ENCODE peak calls at places on chromosomes 7 and 10, in six cellular contexts. W is A673, B is GM12878, D is hepatocyte, Y is fibroblast of lung, M is GM23248. Z is an unnamed sample.

GRCh38 chr10:110226555-110226925 is 19.1 kb downstream of the MXI1 start:
- DNase-seq in Y (peak; percentile 94), D (peak; percentile 96), B (no peak), M (peak; percentile 96), W (peak; percentile 93), Z (no peak)

GRCh38 chr10:3763852-3764625 is 21.0 kb downstream of the KLF6 start:
- DNase-seq in D (no peak), B (no peak), M (peak; percentile 92), Y (peak; percentile 92), W (no peak), Z (no peak)

GRCh38 chr7:12064716-12065115 is 146.4 kb upstream of the TMEM106B start:
- DNase-seq in M (no peak), W (peak; percentile 85), D (no peak), Y (peak; percentile 6), B (no peak), Z (no peak)

GRCh38 chr7:94975316-94975715 is 67.9 kb downstream of the PPP1R9A start:
- DNase-seq in D (no peak), Y (peak; percentile 80), W (peak; percentile 44), B (no peak), M (peak; percentile 30), Z (no peak)

GRCh38 chr7:55174856-55175255 is 156.0 kb downstream of the EGFR start:
- DNase-seq in D (no peak), Y (no peak), W (no peak), M (no peak), B (no peak), Z (no peak)

GRCh38 chr7:81299272-81299671 is 380.4 kb upstream of the SEMA3C start:
- DNase-seq in Y (peak; percentile 98), W (peak; percentile 76), B (no peak), D (peak; percentile 53), M (peak; percentile 97), Z (peak; percentile 48)

GRCh38 chr10:77638766-77639101 is 1.1 kb upstream of the KCNMA1 start:
- DNase-seq in Y (no peak), W (no peak), B (no peak), M (no peak), D (no peak), Z (no peak)

GRCh38 chr7:107661081-107661864 is 645 bp downstream of the SLC26A4 start:
- DNase-seq in B (no peak), D (peak; percentile 73), Y (peak; percentile 63), W (peak; percentile 46), M (peak; percentile 74), Z (no peak)

GRCh38 chr10:26982058-26982457 is 118.2 kb downstream of the ANKRD26 start:
- DNase-seq in Y (no peak), M (no peak), B (no peak), D (no peak), W (no peak), Z (no peak)

GRCh38 chr10:75431180-75432111 is at the start of gene LRMDA:
- DNase-seq in M (peak; percentile 53), W (no peak), D (peak; percentile 58), Y (no peak), B (no peak), Z (no peak)
- TF ChIP-seq EZH2 in M (no peak), W (no peak), D (no peak), Y (peak; percentile 24), B (no peak), Z (no peak)

DNA sequence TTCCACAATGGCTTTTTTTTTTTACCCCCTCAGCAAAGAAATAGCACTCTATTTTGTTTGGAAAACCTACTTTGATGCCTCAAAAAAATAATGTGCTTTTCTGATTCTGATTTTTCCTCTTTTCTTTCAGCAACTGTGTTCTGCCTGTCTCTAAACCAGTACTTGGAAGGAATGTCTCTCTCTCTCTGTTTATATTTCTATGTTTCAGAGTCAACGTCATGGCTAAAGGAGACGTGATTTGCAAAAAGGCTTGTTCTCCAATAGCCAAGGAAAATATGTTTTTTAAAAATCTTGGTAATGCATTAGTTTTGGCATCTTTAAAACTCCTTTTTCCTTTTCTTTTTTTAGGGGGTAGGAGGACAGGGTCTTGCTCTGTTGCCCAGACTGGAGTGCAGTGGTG is 56.0 kb upstream of the SDK1 start:
- DNase-seq in B (no peak), Y (peak; percentile 43), M (no peak), W (no peak), D (no peak), Z (no peak)
- H3K27ac ChIP-seq in B (no peak overlapping the region), Y (peak overlapping the region; percentile 84), M (no peak overlapping the region), W (no peak overlapping the region), D (no peak overlapping the region), Z (no peak overlapping the region)

GRCh38 chr7:35258125-35258890 is 4.4 kb upstream of the TBX20 start:
- DNase-seq in B (no peak), Y (no peak), W (no peak), D (no peak), M (no peak), Z (no peak)

GRCh38 chr7:35255417-35255798 is 1.5 kb upstream of the TBX20 start:
- DNase-seq in D (no peak), W (no peak), M (no peak), B (no peak), Y (no peak), Z (no peak)

GRCh38 chr7:35257251-35258124 is 3.6 kb upstream of the TBX20 start:
- DNase-seq in Y (no peak), M (no peak), D (peak; percentile 25), W (no peak), B (no peak), Z (no peak)

GRCh38 chr7:35254496-35255416 is 856 bp upstream of the TBX20 start:
- DNase-seq in M (no peak), Y (no peak), D (peak; percentile 28), W (no peak), B (no peak), Z (no peak)

GRCh38 chr7:35255909-35256876 is 2.3 kb upstream of the TBX20 start:
- DNase-seq in Y (no peak), D (no peak), M (no peak), W (no peak), B (no peak), Z (no peak)
- TF ChIP-seq EZH2 in Y (no peak), D (peak; percentile 31), M (no peak), W (no peak), B (no peak), Z (no peak)

GRCh38 chr7:104971290-104972071 is 42.5 kb upstream of the KMT2E start:
- DNase-seq in Y (peak; percentile 56), D (peak; percentile 33), W (no peak), B (no peak), M (peak; percentile 79), Z (no peak)
- H3K27ac ChIP-seq in Y (peak overlapping the region; percentile 83), D (peak overlapping the region; percentile 81), W (peak overlapping the region; percentile 55), B (no peak overlapping the region), M (peak overlapping the region; percentile 73), Z (no peak overlapping the region)

GRCh38 chr10:71964669-71965515 is 697 bp downstream of the CHST3 start:
- DNase-seq in Y (peak; percentile 83), W (peak; percentile 67), D (peak; percentile 79), M (peak; percentile 97), B (no peak), Z (no peak)
- TF ChIP-seq EZH2 in Y (no peak), W (no peak), D (no peak), M (no peak), B (no peak), Z (no peak)

GRCh38 chr7:801940-802364 is 30.3 kb upstream of the SUN1 start:
- DNase-seq in M (peak; percentile 40), W (peak; percentile 74), D (peak; percentile 49), B (no peak), Y (no peak), Z (no peak)

GRCh38 chr7:803243-803635 is 29.0 kb upstream of the SUN1 start:
- DNase-seq in W (no peak), M (no peak), Y (no peak), D (no peak), B (no peak), Z (no peak)

GRCh38 chr7:802500-803242 is 29.6 kb upstream of the SUN1 start:
- DNase-seq in M (no peak), D (no peak), Y (no peak), W (no peak), B (no peak), Z (no peak)

GRCh38 chr7:805261-805660 is 27.0 kb upstream of the SUN1 start:
- DNase-seq in Y (no peak), B (no peak), W (no peak), M (peak; percentile 7), D (peak; percentile 39), Z (no peak)
- H3K27ac ChIP-seq in Y (no peak overlapping the region), B (no peak overlapping the region), W (no peak overlapping the region), M (no peak overlapping the region), D (no peak overlapping the region), Z (no peak overlapping the region)

DNA sequence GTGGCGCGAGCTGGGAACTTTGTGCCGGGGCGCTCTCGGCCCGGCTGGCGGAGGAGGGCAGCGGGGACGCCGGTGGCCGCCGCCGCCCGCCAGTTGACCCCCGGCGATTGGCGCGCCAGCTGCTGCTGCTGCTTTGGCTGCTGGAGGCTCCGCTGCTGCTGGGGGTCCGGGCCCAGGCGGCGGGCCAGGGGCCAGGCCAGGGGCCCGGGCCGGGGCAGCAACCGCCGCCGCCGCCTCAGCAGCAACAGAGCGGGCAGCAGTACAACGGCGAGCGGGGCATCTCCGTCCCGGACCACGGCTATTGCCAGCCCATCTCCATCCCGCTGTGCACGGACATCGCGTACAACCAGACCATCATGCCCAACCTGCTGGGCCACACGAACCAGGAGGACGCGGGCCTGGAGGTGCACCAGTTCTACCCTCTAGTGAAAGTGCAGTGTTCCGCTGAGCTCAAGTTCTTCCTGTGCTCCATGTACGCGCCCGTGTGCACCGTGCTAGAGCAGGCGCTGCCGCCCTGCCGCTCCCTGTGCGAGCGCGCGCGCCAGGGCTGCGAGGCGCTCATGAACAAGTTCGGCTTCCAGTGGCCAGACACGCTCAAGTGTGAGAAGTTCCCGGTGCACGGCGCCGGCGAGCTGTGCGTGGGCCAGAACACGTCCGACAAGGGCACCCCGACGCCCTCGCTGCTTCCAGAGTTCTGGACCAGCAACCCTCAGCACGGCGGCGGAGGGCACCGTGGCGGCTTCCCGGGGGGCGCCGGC is 870 bp downstream of the FZD1 start:
- DNase-seq in D (peak; percentile 72), Y (peak; percentile 84), W (peak; percentile 88), B (no peak), M (peak; percentile 87), Z (no peak)
- TF ChIP-seq EZH2 in D (no peak), Y (no peak), W (no peak), B (no peak), M (no peak), Z (no peak)